ENCODE peak calls at places on chromosomes 2 and 18, in four cellular contexts. One of them, this sample, is unnamed.

GRCh38 chr2:52918551-52918950 is 849.1 kb upstream of the CHAC2 start:
- DNase-seq in mesendoderm: no peak
- DNase-seq in IMR-90: peak
- DNase-seq in H1: no peak
- DNase-seq in this sample: no peak

GRCh38 chr2:216317831-216318230 is 54.5 kb downstream of the MARCHF4 start:
- DNase-seq in H1: no peak
- DNase-seq in IMR-90: no peak
- DNase-seq in mesendoderm: peak
- DNase-seq in this sample: no peak

GRCh38 chr2:190451561-190452176 is 43.5 kb downstream of the MFSD6 start:
- DNase-seq in IMR-90: peak
- DNase-seq in mesendoderm: no peak
- DNase-seq in H1: no peak
- DNase-seq in this sample: no peak

GRCh38 chr2:18214936-18215335 is 336.5 kb downstream of the KCNS3 start:
- DNase-seq in H1: no peak
- DNase-seq in mesendoderm: no peak
- DNase-seq in IMR-90: peak
- DNase-seq in this sample: no peak

GRCh38 chr2:234435836-234436481 is 60.9 kb downstream of the ARL4C start:
- DNase-seq in mesendoderm: peak
- DNase-seq in IMR-90: no peak
- DNase-seq in H1: no peak
- DNase-seq in this sample: no peak

GRCh38 chr2:15745907-15746306 is 154.2 kb downstream of the DDX1 start:
- DNase-seq in H1: no peak
- DNase-seq in mesendoderm: no peak
- DNase-seq in IMR-90: no peak
- DNase-seq in this sample: no peak

GRCh38 chr2:134558208-134558890 is 160.5 kb downstream of the TMEM163 start:
- DNase-seq in H1: no peak
- DNase-seq in IMR-90: no peak
- DNase-seq in mesendoderm: no peak
- DNase-seq in this sample: no peak

GRCh38 chr2:127324635-127325034 is 30.7 kb upstream of the ERCC3 start:
- DNase-seq in mesendoderm: peak
- DNase-seq in IMR-90: peak
- DNase-seq in H1: no peak
- DNase-seq in this sample: no peak

GRCh38 chr2:42618116-42618515 is 49.7 kb downstream of the MTA3 start:
- DNase-seq in IMR-90: no peak
- DNase-seq in H1: no peak
- DNase-seq in mesendoderm: no peak
- DNase-seq in this sample: no peak

GRCh38 chr18:73544032-73544431 is 603.6 kb downstream of the FBXO15 start:
- DNase-seq in IMR-90: no peak
- DNase-seq in mesendoderm: no peak
- DNase-seq in H1: no peak
- DNase-seq in this sample: no peak

GRCh38 chr2:109382236-109382930 is 231.4 kb downstream of the SEPTIN10 start:
- DNase-seq in IMR-90: peak
- DNase-seq in H1: peak
- DNase-seq in mesendoderm: peak
- DNase-seq in this sample: peak

GRCh38 chr2:183207110-183207509 is 82.9 kb downstream of the NUP35 start:
- DNase-seq in mesendoderm: peak
- DNase-seq in IMR-90: peak
- DNase-seq in H1: no peak
- DNase-seq in this sample: no peak

GRCh38 chr2:218286570-218287459 is 5.5 kb downstream of the TMBIM1 start:
- DNase-seq in IMR-90: peak
- DNase-seq in H1: peak
- DNase-seq in mesendoderm: peak
- DNase-seq in this sample: peak

GRCh38 chr2:196555161-196555560 is 84.4 kb upstream of the CCDC150 start:
- DNase-seq in mesendoderm: peak
- DNase-seq in IMR-90: no peak
- DNase-seq in H1: no peak
- DNase-seq in this sample: no peak

GRCh38 chr2:180046776-180047175 is 39.7 kb upstream of the CWC22 start:
- DNase-seq in mesendoderm: no peak
- DNase-seq in H1: no peak
- DNase-seq in IMR-90: peak
- DNase-seq in this sample: no peak

GRCh38 chr2:24276349-24276899 is 83.9 kb downstream of the ITSN2 start:
- DNase-seq in mesendoderm: peak
- DNase-seq in H1: no peak
- DNase-seq in IMR-90: peak
- DNase-seq in this sample: no peak

GRCh38 chr2:234032301-234032856 is 18.1 kb upstream of the SPP2 start:
- DNase-seq in mesendoderm: no peak
- DNase-seq in IMR-90: peak
- DNase-seq in H1: no peak
- DNase-seq in this sample: no peak

GRCh38 chr2:178256382-178257053 is 62.2 kb downstream of the OSBPL6 start:
- DNase-seq in IMR-90: peak
- DNase-seq in H1: no peak
- DNase-seq in mesendoderm: peak
- DNase-seq in this sample: no peak

GRCh38 chr2:36567711-36568408 is 30.1 kb downstream of the FEZ2 start:
- DNase-seq in mesendoderm: no peak
- DNase-seq in H1: no peak
- DNase-seq in IMR-90: no peak
- DNase-seq in this sample: no peak

GRCh38 chr2:198098386-198098785 is 294.0 kb downstream of the PLCL1 start:
- DNase-seq in IMR-90: no peak
- DNase-seq in mesendoderm: no peak
- DNase-seq in H1: no peak
- DNase-seq in this sample: no peak

GRCh38 chr2:241559489-241560180 is 1.1 kb downstream of the BOK start:
- DNase-seq in IMR-90: peak
- DNase-seq in H1: peak
- DNase-seq in mesendoderm: peak
- DNase-seq in this sample: peak

GRCh38 chr2:168526641-168527040 is 70.6 kb downstream of the CERS6 start:
- DNase-seq in H1: no peak
- DNase-seq in IMR-90: no peak
- DNase-seq in mesendoderm: no peak
- DNase-seq in this sample: no peak

GRCh38 chr2:10913501-10914271 is 2.0 kb downstream of the KCNF1 start:
- DNase-seq in IMR-90: no peak
- DNase-seq in H1: no peak
- DNase-seq in mesendoderm: no peak
- DNase-seq in this sample: peak

GRCh38 chr2:16256601-16257000 is 316.3 kb downstream of the MYCN start:
- DNase-seq in mesendoderm: no peak
- DNase-seq in H1: no peak
- DNase-seq in IMR-90: no peak
- DNase-seq in this sample: no peak

GRCh38 chr18:26429535-26429934 is 118.8 kb downstream of the KCTD1 start:
- DNase-seq in IMR-90: peak
- DNase-seq in H1: peak
- DNase-seq in mesendoderm: peak
- DNase-seq in this sample: no peak

GRCh38 chr2:60472663-60473289 is 80.7 kb downstream of the BCL11A start:
- DNase-seq in H1: no peak
- DNase-seq in mesendoderm: no peak
- DNase-seq in IMR-90: no peak
- DNase-seq in this sample: no peak

GRCh38 chr2:100801402-100801801 is 18.5 kb upstream of the NPAS2 start:
- DNase-seq in H1: no peak
- DNase-seq in IMR-90: no peak
- DNase-seq in mesendoderm: no peak
- DNase-seq in this sample: no peak

GRCh38 chr2:207258191-207258991 is 92.6 kb upstream of the KLF7 start:
- DNase-seq in H1: no peak
- DNase-seq in mesendoderm: peak
- DNase-seq in IMR-90: peak
- DNase-seq in this sample: no peak

GRCh38 chr2:49029406-49029805 is 124.9 kb downstream of the FSHR start:
- DNase-seq in mesendoderm: no peak
- DNase-seq in IMR-90: no peak
- DNase-seq in H1: no peak
- DNase-seq in this sample: no peak

GRCh38 chr2:119707117-119708087 is 28.4 kb downstream of the TMEM177 start:
- DNase-seq in IMR-90: no peak
- DNase-seq in mesendoderm: no peak
- DNase-seq in H1: no peak
- DNase-seq in this sample: no peak

GRCh38 chr2:15107137-15107536 is 454.0 kb downstream of the NBAS start:
- DNase-seq in mesendoderm: no peak
- DNase-seq in IMR-90: peak
- DNase-seq in H1: no peak
- DNase-seq in this sample: no peak

GRCh38 chr2:147037048-147037447 is 807.8 kb upstream of the ACVR2A start:
- DNase-seq in IMR-90: no peak
- DNase-seq in H1: no peak
- DNase-seq in mesendoderm: no peak
- DNase-seq in this sample: no peak

GRCh38 chr2:202237787-202238233 is 587 bp downstream of the SUMO1 start:
- DNase-seq in mesendoderm: peak
- DNase-seq in H1: no peak
- DNase-seq in IMR-90: peak
- DNase-seq in this sample: peak

GRCh38 chr2:12059616-12060441 is 313.4 kb downstream of the LPIN1 start:
- DNase-seq in mesendoderm: no peak
- DNase-seq in IMR-90: peak
- DNase-seq in H1: no peak
- DNase-seq in this sample: no peak

GRCh38 chr2:228048838-228049490 is 132.5 kb downstream of the SPHKAP start:
- DNase-seq in mesendoderm: peak
- DNase-seq in H1: no peak
- DNase-seq in IMR-90: peak
- DNase-seq in this sample: peak

GRCh38 chr2:179412116-179412515 is 147.5 kb upstream of the SESTD1 start:
- DNase-seq in mesendoderm: peak
- DNase-seq in H1: no peak
- DNase-seq in IMR-90: peak
- DNase-seq in this sample: no peak

GRCh38 chr18:37019157-37019571 is 190.2 kb downstream of the KIAA1328 start:
- DNase-seq in mesendoderm: peak
- DNase-seq in IMR-90: peak
- DNase-seq in H1: peak
- DNase-seq in this sample: peak
- H4K8ac ChIP-seq in mesendoderm: no peak
- H4K8ac ChIP-seq in IMR-90: no peak
- H4K8ac ChIP-seq in H1: no peak
- H4K8ac ChIP-seq in this sample: no peak

GRCh38 chr2:222862068-222862914 is 1.5 kb downstream of the ACSL3 start:
- DNase-seq in IMR-90: peak
- DNase-seq in mesendoderm: no peak
- DNase-seq in H1: no peak
- DNase-seq in this sample: no peak
- H3K27ac ChIP-seq in IMR-90: peak
- H3K27ac ChIP-seq in mesendoderm: no peak
- H3K27ac ChIP-seq in H1: no peak
- H3K27ac ChIP-seq in this sample: no peak

GRCh38 chr2:37856101-37856751 is 68.9 kb upstream of the RMDN2 start:
- DNase-seq in H1: no peak
- DNase-seq in IMR-90: no peak
- DNase-seq in mesendoderm: no peak
- DNase-seq in this sample: no peak
- H3K56ac ChIP-seq in H1: no peak
- H3K56ac ChIP-seq in IMR-90: peak
- H3K56ac ChIP-seq in mesendoderm: peak
- H3K56ac ChIP-seq in this sample: no peak

GRCh38 chr2:28615691-28616090 is 119.8 kb downstream of the PLB1 start:
- DNase-seq in H1: no peak
- DNase-seq in mesendoderm: no peak
- DNase-seq in IMR-90: no peak
- DNase-seq in this sample: no peak

GRCh38 chr2:28613181-28613580 is 117.3 kb downstream of the PLB1 start:
- DNase-seq in mesendoderm: no peak
- DNase-seq in IMR-90: no peak
- DNase-seq in H1: no peak
- DNase-seq in this sample: no peak

GRCh38 chr2:28616618-28617017 is 120.8 kb downstream of the PLB1 start:
- DNase-seq in IMR-90: peak
- DNase-seq in H1: no peak
- DNase-seq in mesendoderm: no peak
- DNase-seq in this sample: no peak

GRCh38 chr2:28612131-28612812 is 116.4 kb downstream of the PLB1 start:
- DNase-seq in H1: no peak
- DNase-seq in mesendoderm: no peak
- DNase-seq in IMR-90: no peak
- DNase-seq in this sample: no peak

DNA sequence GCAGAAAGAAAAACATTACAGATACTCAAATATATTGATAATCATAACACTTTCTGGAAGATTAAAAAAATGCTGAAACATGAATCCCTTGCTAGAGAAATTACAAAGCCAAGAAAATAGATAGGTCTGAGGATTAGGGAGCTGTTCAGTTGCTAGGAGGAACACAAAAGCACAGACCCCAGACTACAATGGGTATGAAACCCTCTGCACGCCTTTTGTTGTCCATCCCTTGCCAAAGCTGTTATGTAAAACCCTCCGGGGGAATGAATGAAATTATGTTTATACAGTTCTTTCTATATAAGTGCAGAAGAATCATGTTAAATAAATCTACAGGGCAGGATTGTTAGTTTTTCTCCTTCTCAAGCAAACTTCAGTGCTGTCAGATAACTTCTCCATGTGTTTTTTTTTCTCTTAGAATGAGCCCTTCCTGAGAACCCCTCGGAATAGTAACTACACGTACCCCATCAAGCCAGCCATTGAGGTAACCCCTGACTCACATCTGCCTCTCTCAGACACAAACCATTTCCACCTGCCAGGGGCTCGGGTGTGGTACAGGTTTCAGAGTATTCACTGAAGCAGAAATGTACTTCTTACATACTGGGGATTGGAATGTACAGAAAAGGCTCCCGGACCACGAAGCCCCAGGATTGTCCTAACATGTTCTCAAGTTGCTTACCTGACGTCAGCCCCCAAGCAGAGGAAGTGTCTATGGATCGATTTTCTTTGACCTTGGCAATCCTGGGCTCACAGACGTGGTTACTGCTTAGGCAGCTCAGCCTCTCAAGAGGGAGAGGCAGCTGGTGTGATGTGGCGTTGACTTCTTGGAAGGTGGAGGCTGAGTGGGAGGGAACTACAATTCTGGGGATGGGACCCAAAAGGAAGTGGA is 118.0 kb downstream of the PLB1 start:
- DNase-seq in H1: no peak
- DNase-seq in mesendoderm: no peak
- DNase-seq in IMR-90: peak
- DNase-seq in this sample: no peak
- H4K8ac ChIP-seq in H1: no peak
- H4K8ac ChIP-seq in mesendoderm: no peak
- H4K8ac ChIP-seq in IMR-90: peak
- H4K8ac ChIP-seq in this sample: no peak

GRCh38 chr2:39379643-39380524 is 57.2 kb downstream of the MAP4K3 start:
- DNase-seq in mesendoderm: no peak
- DNase-seq in H1: no peak
- DNase-seq in IMR-90: peak
- DNase-seq in this sample: no peak
- H3K27ac ChIP-seq in mesendoderm: no peak
- H3K27ac ChIP-seq in H1: no peak
- H3K27ac ChIP-seq in IMR-90: no peak
- H3K27ac ChIP-seq in this sample: no peak

GRCh38 chr2:46731280-46731679 is 184.3 kb downstream of the MCFD2 start:
- DNase-seq in H1: no peak
- DNase-seq in IMR-90: no peak
- DNase-seq in mesendoderm: no peak
- DNase-seq in this sample: no peak
- H3K56ac ChIP-seq in H1: no peak
- H3K56ac ChIP-seq in IMR-90: no peak
- H3K56ac ChIP-seq in mesendoderm: no peak
- H3K56ac ChIP-seq in this sample: no peak

This sample was measured in H9.